ENCODE peak calls at places on chromosomes 12 and 14, in six cellular contexts. Q is mesenchymal stem cell, W is neuronal stem cell, G is H9, K is mesendoderm, O is H1. X is an unnamed sample.

GRCh38 chr12:8852119-8852518 is 29.7 kb downstream of the A2ML1 start:
- DNase-seq in Q (no peak), W (no peak), G (no peak), K (no peak), O (no peak), X (no peak)

GRCh38 chr12:121287267-121287954 is 9.1 kb downstream of the CAMKK2 start:
- DNase-seq in Q (peak), W (no peak), G (no peak), K (peak), O (no peak), X (peak)

GRCh38 chr14:73795974-73796373 is 55.7 kb upstream of the PTGR2 start:
- DNase-seq in Q (no peak), W (no peak), G (no peak), K (peak), O (no peak), X (peak)

GRCh38 chr12:99110212-99110611 is 465.1 kb downstream of the APAF1 start:
- DNase-seq in Q (no peak), W (no peak), G (no peak), K (no peak), O (no peak), X (no peak)

GRCh38 chr14:32211068-32211404 is 8.0 kb upstream of the RNU6-8 start:
- DNase-seq in Q (no peak), W (no peak), G (no peak), K (no peak), O (no peak), X (no peak)

GRCh38 chr14:35340616-35341453 is 48.7 kb downstream of the PSMA6 start:
- DNase-seq in Q (no peak), W (no peak), G (no peak), K (no peak), O (no peak), X (no peak)

GRCh38 chr12:5438671-5439200 is 6.8 kb downstream of the NTF3 start:
- DNase-seq in Q (no peak), W (no peak), G (no peak), K (peak), O (no peak), X (no peak)

GRCh38 chr12:32273712-32274111 is 125.6 kb upstream of the FGD4 start:
- DNase-seq in Q (no peak), W (peak), G (peak), K (peak), O (peak), X (no peak)

GRCh38 chr12:7961395-7962188 is 25.6 kb upstream of the SLC2A3 start:
- DNase-seq in Q (peak), W (no peak), G (no peak), K (no peak), O (no peak), X (peak)

GRCh38 chr12:22229652-22230279 is 104.7 kb downstream of the ST8SIA1 start:
- DNase-seq in Q (peak), W (no peak), G (no peak), K (no peak), O (no peak), X (peak)

GRCh38 chr12:57779736-57780135 is 2.9 kb upstream of the TSFM start:
- DNase-seq in Q (no peak), W (no peak), G (no peak), K (no peak), O (no peak), X (peak)

GRCh38 chr14:103329421-103330347 is 4.4 kb upstream of the EIF5 start:
- DNase-seq in Q (no peak), W (no peak), G (no peak), K (no peak), O (no peak), X (peak)

GRCh38 chr12:117985182-117985581 is 16.4 kb upstream of the KSR2 start:
- DNase-seq in Q (no peak), W (no peak), G (no peak), K (no peak), O (no peak), X (no peak)

GRCh38 chr12:202081-202731 is 11.8 kb downstream of the SLC6A12 start:
- DNase-seq in Q (no peak), W (no peak), G (peak), K (peak), O (peak), X (no peak)

GRCh38 chr12:123983822-123984485 is 10.9 kb downstream of the ZNF664 start:
- DNase-seq in Q (peak), W (peak), G (peak), K (peak), O (no peak), X (peak)

GRCh38 chr12:109948382-109948781 is 47.8 kb downstream of the GIT2 start:
- DNase-seq in Q (no peak), W (no peak), G (no peak), K (no peak), O (no peak), X (no peak)

DNA sequence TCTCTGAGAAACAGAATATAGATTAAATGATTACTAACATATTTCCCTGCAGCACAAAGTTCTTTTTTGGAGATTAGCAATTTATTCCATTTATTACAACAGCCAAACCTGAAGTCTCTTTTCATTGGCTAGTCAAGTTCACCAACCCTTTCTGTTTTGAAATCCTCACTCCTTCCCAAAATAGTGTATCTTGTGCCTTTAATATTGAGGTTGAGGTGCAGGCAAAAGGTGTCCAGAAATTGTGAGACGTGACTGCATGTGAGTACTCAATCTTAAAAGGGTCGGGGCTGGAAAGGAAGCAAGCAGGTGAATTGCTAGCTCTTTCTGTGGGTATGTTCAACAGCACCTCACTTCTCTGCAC is 11.1 kb upstream of the FOXN3 start:
- DNase-seq in Q (no peak), W (no peak), G (no peak), K (no peak), O (no peak), X (no peak)
- H2AK5ac ChIP-seq in Q (peak), W (no peak), G (no peak), K (no peak), O (peak), X (peak)

GRCh38 chr12:113359133-113359938 is 949 bp downstream of the PLBD2 start:
- DNase-seq in Q (no peak), W (no peak), G (no peak), K (no peak), O (no peak), X (peak)

GRCh38 chr12:113361574-113362370 is 3.4 kb downstream of the PLBD2 start:
- DNase-seq in Q (no peak), W (no peak), G (no peak), K (no peak), O (no peak), X (no peak)

GRCh38 chr12:113359939-113360748 is 1.8 kb downstream of the PLBD2 start:
- DNase-seq in Q (peak), W (no peak), G (no peak), K (peak), O (no peak), X (no peak)

DNA sequence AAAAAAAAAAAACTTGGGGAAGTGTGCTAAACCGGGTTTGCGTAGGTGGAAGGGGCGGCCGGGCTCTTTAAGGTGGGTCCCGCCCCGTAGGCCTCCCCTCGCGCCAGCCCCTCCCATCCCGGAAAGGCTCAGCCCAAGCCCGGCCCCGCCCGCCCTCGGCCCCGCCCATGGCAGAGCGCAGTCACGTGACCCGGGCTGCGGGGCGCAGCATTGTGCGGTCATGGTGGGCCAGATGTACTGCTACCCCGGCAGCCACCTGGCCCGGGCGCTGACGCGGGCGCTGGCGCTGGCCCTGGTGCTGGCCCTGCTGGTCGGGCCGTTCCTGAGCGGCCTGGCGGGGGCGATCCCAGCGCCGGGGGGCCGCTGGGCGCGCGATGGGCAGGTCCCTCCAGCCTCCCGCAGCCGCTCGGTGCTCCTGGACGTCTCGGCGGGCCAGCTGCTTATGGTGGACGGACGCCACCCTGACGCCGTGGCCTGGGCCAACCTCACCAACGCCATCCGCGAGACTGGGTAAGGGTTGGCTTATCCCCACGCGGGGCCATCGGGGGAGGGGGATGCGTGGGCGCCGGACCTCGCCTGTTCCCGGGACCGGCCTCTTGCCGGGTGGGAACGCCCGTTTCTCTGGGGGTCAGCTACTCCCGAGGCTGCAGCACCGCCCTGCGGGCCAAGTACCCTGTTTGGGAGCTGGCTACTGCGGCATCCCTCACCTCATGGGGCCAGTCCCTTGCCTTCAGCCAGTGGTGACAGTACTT is at the start of gene PLBD2:
- DNase-seq in Q (peak), W (peak), G (peak), K (peak), O (peak), X (peak)
- H3K18ac ChIP-seq in Q (peak), W (peak), G (peak), K (peak), O (peak), X (peak)

GRCh38 chr14:104971447-104972240 is 6.5 kb downstream of the AHNAK2 start:
- DNase-seq in Q (no peak), W (no peak), G (no peak), K (no peak), O (no peak), X (no peak)
- H2AK5ac ChIP-seq in Q (peak), W (peak), G (no peak), K (no peak), O (peak), X (peak)

GRCh38 chr12:94617101-94617500 is 33.3 kb downstream of the TMCC3 start:
- DNase-seq in Q (no peak), W (no peak), G (no peak), K (peak), O (no peak), X (no peak)

GRCh38 chr12:94616217-94616729 is 34.1 kb downstream of the TMCC3 start:
- DNase-seq in Q (no peak), W (no peak), G (peak), K (peak), O (no peak), X (no peak)

GRCh38 chr12:94618995-94619695 is 31.2 kb downstream of the TMCC3 start:
- DNase-seq in Q (peak), W (no peak), G (no peak), K (no peak), O (no peak), X (peak)

GRCh38 chr12:94614288-94614721 is 36.1 kb downstream of the TMCC3 start:
- DNase-seq in Q (no peak), W (peak), G (peak), K (peak), O (no peak), X (no peak)

GRCh38 chr12:94615284-94616216 is 34.8 kb downstream of the TMCC3 start:
- DNase-seq in Q (no peak), W (no peak), G (no peak), K (peak), O (no peak), X (peak)
- H3K18ac ChIP-seq in Q (no peak), W (peak), G (peak), K (no peak), O (no peak), X (no peak)

GRCh38 chr14:68668531-68668930 is 124.3 kb downstream of the ZFP36L1 start:
- DNase-seq in Q (no peak), W (no peak), G (no peak), K (no peak), O (no peak), X (no peak)

GRCh38 chr14:68671899-68672298 is 121.0 kb downstream of the ZFP36L1 start:
- DNase-seq in Q (no peak), W (no peak), G (no peak), K (no peak), O (no peak), X (no peak)

GRCh38 chr14:68669101-68669500 is 123.8 kb downstream of the ZFP36L1 start:
- DNase-seq in Q (no peak), W (no peak), G (no peak), K (peak), O (no peak), X (no peak)

GRCh38 chr14:68669644-68670343 is 123.1 kb downstream of the ZFP36L1 start:
- DNase-seq in Q (no peak), W (no peak), G (no peak), K (no peak), O (no peak), X (no peak)

GRCh38 chr14:68670344-68670725 is 122.5 kb downstream of the ZFP36L1 start:
- DNase-seq in Q (no peak), W (no peak), G (no peak), K (no peak), O (no peak), X (no peak)
- H2AK5ac ChIP-seq in Q (peak), W (peak), G (no peak), K (no peak), O (no peak), X (peak)

GRCh38 chr14:92793709-92794546 is at the start of gene GOLGA5:
- DNase-seq in Q (peak), W (peak), G (peak), K (peak), O (peak), X (peak)

GRCh38 chr14:92797935-92798653 is 4.0 kb downstream of the GOLGA5 start:
- DNase-seq in Q (no peak), W (no peak), G (no peak), K (no peak), O (no peak), X (no peak)

GRCh38 chr14:92794547-92794941 is 439 bp downstream of the GOLGA5 start:
- DNase-seq in Q (peak), W (no peak), G (no peak), K (peak), O (no peak), X (peak)

GRCh38 chr14:92792885-92793284 is 1.2 kb upstream of the GOLGA5 start:
- DNase-seq in Q (no peak), W (no peak), G (no peak), K (peak), O (no peak), X (no peak)

DNA sequence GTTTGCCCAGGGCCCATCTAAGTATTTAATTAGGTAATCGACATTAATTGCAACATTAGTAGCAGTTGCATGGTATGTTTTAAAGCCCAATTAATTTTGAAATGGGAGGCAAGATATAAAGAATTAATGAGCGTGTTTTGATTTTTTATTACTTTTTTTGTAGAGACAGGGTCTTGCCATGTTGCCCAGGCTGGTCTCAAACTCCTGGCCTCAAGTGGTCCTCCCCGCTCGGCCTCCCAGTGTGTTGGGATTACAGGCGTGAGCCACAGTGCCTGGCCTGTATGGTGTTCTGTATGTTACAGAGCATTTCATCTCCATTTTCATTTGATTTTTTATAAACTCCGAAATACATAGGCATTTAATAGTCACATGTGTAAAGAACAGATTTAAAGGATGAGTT is 856 bp downstream of the GOLGA5 start:
- DNase-seq in Q (no peak), W (no peak), G (no peak), K (no peak), O (no peak), X (no peak)
- H3K18ac ChIP-seq in Q (peak), W (no peak), G (no peak), K (no peak), O (no peak), X (peak)

X was measured in IMR-90.